ENCODE peak calls at places on chromosomes 4 and X, in five cellular contexts. R is hepatocyte, X is adipocyte, J is tibial artery, O is psoas muscle. F is an unnamed sample. For H3K4me1, the result is how much of the 10 kb centered on the place peaks cover.

GRCh38 chr4:123419885-123420743 is 23.5 kb downstream of the SPRY1 start:
- DNase-seq in J (no peak), X (no peak), O (no peak), R (no peak), F (no peak)

GRCh38 chr4:95415346-95415771 is 133.4 kb downstream of the UNC5C start:
- DNase-seq in R (no peak), X (peak), J (no peak), O (no peak), F (peak)

GRCh38 chrX:124354648-124355047 is 8.3 kb downstream of the SH2D1A start:
- DNase-seq in J (no peak), R (no peak), X (no peak), O (no peak), F (no peak)

GRCh38 chr4:70544279-70544870 is 26.0 kb downstream of the AMTN start:
- DNase-seq in X (peak), O (no peak), J (no peak), R (peak), F (no peak)

GRCh38 chr4:182478475-182478874 is 235.3 kb downstream of the TENM3 start:
- DNase-seq in J (no peak), X (peak), R (peak), O (no peak), F (no peak)

GRCh38 chr4:1113311-1114009 is at the start of gene RNF212:
- DNase-seq in X (no peak), J (no peak), R (peak), O (peak), F (no peak)

GRCh38 chr4:78057600-78058560 is 757 bp downstream of the FRAS1 start:
- DNase-seq in X (peak), R (peak), O (peak), J (peak), F (peak)

GRCh38 chrX:123085311-123085940 is 98.7 kb upstream of the GRIA3 start:
- DNase-seq in X (no peak), J (no peak), O (no peak), R (no peak), F (peak)

GRCh38 chr4:152118819-152119553 is 358.2 kb upstream of the GATB start:
- DNase-seq in X (no peak), R (no peak), J (no peak), O (no peak), F (no peak)

GRCh38 chr4:23877758-23878229 is 12.1 kb downstream of the PPARGC1A start:
- DNase-seq in O (no peak), X (no peak), R (peak), J (peak), F (peak)
- H3K4me1 ChIP-seq in O (half or more), X (under half), R (under half), J (under half), F (under half)

DNA sequence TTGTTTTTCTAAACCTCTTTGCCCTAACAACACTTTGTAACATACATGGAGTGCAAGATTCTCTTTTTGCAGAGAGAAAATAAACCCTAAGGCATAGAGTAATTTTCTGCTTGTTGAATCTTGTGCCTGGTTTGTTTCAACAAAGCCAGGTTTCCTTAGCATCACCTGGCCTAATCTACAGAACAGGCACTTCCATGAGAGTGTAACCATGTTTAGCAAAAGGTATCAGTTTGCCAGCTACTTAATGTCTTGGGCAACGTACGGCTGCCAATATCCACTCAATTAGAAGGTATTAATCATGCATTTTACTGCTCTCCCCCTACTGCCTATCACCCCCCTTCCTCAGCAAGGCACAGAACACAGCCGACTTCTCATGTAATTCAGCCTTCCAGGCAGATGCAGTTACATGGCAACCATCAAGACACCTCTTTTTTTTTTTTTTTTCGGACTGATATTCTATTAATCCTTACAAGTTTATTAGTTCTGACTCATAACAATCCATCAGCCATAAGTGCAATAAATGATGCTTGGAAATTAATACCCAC is 219.1 kb downstream of the MAML3 start:
- DNase-seq in O (no peak), R (no peak), X (no peak), J (no peak), F (no peak)
- H3K4me1 ChIP-seq in O (under half), R (under half), X (under half), J (under half), F (under half)

DNA sequence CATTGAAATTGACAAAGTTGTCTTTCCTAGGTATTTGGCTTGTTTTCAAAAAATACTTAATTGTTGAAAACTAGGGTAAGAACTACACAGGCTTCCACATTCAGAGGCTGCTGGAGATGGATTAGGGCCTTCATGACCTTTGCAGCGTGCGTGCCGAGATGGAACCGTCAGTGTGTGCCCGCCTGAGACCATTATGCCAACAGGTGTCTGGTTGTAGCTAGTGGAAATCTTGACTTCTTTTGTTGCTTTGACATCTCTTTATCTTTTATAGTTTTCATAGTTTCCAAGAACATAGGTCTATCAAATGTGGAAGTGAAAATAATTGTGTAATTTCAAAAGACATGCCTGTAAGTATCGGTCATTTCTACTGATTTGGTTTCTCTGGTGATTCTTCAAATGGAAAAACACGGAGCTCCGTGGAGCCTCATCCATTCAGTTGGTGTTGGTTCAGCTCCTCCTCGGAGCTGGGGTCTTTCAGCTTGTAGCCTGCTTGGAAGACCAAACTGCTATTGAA is 38.9 kb upstream of the CLCN4 start:
- DNase-seq in R (no peak), O (no peak), J (no peak), X (no peak), F (no peak)
- H3K4me1 ChIP-seq in R (under half), O (under half), J (under half), X (under half), F (under half)

DNA sequence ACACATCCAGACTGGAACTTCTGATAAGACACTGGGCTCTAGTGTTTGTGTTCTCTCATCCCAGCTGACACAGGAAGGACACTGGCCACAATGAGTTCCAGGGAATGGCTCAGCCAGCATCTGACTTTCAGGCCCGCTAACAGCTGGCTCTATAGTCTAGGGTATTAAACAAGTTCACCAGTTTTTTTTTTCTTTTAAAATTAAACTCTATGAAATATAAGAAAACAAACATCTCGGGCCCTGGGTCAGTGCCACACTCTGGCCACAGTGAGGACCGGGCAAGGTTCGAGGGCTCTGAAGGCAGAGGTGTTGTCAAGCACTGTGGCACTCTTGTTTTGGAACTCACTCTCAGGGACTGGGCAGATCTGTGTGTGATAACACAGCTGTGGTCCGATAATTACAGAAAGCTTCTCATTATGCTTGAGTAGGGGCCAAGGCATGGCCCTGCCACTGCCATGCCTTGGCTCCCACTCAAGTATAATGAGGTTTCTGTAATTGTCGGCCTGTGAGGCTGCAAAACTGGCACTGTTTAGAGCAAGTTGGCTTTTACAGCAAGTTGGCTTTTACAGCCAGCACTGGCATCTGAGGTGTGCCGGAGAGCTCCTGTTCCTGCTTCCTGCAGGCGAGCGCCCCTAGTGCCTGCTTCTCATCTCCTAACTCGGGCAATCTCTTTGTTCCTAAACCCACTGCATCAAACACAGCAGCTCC is 62.8 kb downstream of the PPP1R2C start:
- DNase-seq in R (peak), X (peak), O (peak), J (peak), F (peak)
- H3K4me1 ChIP-seq in R (under half), X (under half), O (under half), J (under half), F (under half)

GRCh38 chr4:98641393-98641792 is 17.0 kb downstream of the TSPAN5 start:
- DNase-seq in R (no peak), X (no peak), O (no peak), J (no peak), F (no peak)
- H3K4me1 ChIP-seq in R (under half), X (under half), O (under half), J (under half), F (under half)

GRCh38 chrX:154040307-154040756 is 20.6 kb upstream of the IRAK1 start:
- DNase-seq in X (peak), O (no peak), R (peak), J (peak), F (peak)

GRCh38 chrX:154040863-154041262 is 21.2 kb upstream of the IRAK1 start:
- DNase-seq in J (no peak), O (no peak), X (no peak), R (no peak), F (no peak)

GRCh38 chrX:154036513-154036912 is 16.8 kb upstream of the IRAK1 start:
- DNase-seq in J (no peak), O (no peak), X (no peak), R (no peak), F (no peak)

GRCh38 chrX:154037754-154038153 is 18.1 kb upstream of the IRAK1 start:
- DNase-seq in R (no peak), J (no peak), X (no peak), O (no peak), F (no peak)

DNA sequence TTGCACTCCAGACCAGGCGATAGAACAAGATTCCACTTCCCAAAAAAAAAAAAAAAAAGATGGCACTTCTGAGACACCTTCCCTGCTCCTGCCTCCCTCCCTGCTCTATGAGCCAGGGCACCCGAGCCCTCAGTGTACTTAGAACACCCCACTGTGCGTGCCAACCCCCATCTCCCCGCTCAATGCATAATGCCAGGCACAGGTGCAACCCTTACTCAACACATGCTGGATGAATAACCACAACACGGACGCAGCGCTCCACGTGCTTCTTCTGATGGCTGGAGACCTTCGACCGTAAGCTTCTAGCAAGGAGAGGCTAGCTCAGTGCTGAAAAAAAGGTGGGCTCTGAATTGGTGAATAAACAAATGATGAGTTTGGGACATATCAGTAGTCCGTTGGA is 19.9 kb upstream of the IRAK1 start:
- DNase-seq in J (no peak), R (no peak), O (no peak), X (no peak), F (no peak)
- H3K4me1 ChIP-seq in J (under half), R (under half), O (under half), X (half or more), F (under half)

DNA sequence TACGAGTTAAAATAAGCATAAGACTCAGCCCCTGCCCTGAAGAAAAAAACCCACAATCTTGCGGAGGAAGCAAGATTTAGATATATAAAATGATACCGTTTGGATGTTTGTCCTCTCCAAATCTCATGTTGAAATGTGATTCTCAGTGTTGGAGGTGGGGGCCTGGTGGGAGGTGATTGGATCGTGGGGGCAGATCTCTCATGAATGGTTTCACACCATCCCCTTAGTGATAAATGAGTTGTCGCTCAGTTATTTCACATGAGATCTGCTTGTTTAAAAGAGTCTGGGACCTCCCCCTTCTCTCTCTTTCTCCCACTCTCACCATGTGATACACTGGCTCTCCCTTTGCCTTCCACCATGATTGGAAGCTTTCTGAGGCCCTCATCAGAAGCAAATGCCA is 28.6 kb downstream of the EFHC2 start:
- DNase-seq in O (no peak), X (no peak), J (no peak), R (no peak), F (no peak)
- H3K4me1 ChIP-seq in O (under half), X (under half), J (under half), R (under half), F (under half)

GRCh38 chr4:184471872-184472539 is 2.3 kb downstream of the IRF2 start:
- DNase-seq in O (no peak), X (no peak), R (peak), J (no peak), F (no peak)
- H3K4me1 ChIP-seq in O (half or more), X (under half), R (under half), J (under half), F (under half)

DNA sequence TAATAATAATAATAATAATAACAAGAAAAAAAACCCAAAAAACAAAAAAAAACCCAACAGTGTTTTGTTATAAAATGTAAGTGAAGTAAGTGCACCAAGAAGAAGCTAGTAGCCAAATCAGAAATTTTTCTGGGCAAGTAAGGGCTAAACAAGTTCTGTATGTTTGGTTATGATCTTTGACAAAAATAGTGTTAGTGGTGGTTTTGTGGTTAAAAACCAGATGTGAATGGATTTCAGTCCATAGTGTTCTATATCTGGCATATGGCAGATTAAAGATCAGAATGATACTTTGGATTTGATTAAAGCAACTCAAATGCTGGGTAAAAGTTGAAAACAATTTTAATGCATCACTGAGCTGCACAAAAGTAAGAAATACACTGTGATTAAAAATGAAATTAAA is 116.5 kb upstream of the NDST4 start:
- DNase-seq in X (no peak), J (no peak), O (no peak), R (no peak), F (no peak)
- H3K4me1 ChIP-seq in X (under half), J (under half), O (under half), R (under half), F (under half)